ENCODE peak calls at places on chromosomes 11 and 22, in five cellular contexts. L, R, K, Y and Q are unnamed samples.

GRCh38 chr11:86940122-86940777 is 14.9 kb downstream of the FZD4 start:
- DNase-seq in K (no peak), Y (no peak), R (no peak), L (no peak), Q (peak)

GRCh38 chr11:102926517-102926916 is 29.0 kb downstream of the MMP13 start:
- DNase-seq in Y (no peak), R (no peak), L (no peak), K (no peak), Q (no peak)

GRCh38 chr22:23178512-23179254 is 1.6 kb upstream of the BCR start:
- DNase-seq in K (peak), Y (peak), R (no peak), L (peak), Q (peak)

GRCh38 chr22:26502688-26503561 is 9.3 kb downstream of the TFIP11 start:
- DNase-seq in L (peak), K (no peak), Y (peak), R (peak), Q (peak)

GRCh38 chr11:69512136-69512535 is 30.7 kb downstream of the LINC01488 start:
- DNase-seq in R (no peak), Y (no peak), K (peak), L (no peak), Q (no peak)

GRCh38 chr11:77046060-77046501 is 11.9 kb downstream of the B3GNT6 start:
- DNase-seq in Y (peak), K (no peak), L (peak), R (peak), Q (no peak)

GRCh38 chr11:109196016-109196415 is 226.0 kb upstream of the C11orf87 start:
- DNase-seq in Y (no peak), R (no peak), K (no peak), L (no peak), Q (peak)

GRCh38 chr11:32427935-32428664 is 7.2 kb downstream of the WT1 start:
- DNase-seq in Y (no peak), K (no peak), L (no peak), R (no peak), Q (no peak)

GRCh38 chr11:118401880-118402590 is 629 bp downstream of the ATP5MG start:
- DNase-seq in L (no peak), Y (no peak), R (no peak), K (no peak), Q (peak)

GRCh38 chr22:32649515-32650200 is 151.8 kb upstream of the TIMP3 start:
- DNase-seq in Y (no peak), L (no peak), R (no peak), K (peak), Q (peak)

GRCh38 chr22:36349726-36350125 is 38.0 kb downstream of the MYH9 start:
- DNase-seq in Y (no peak), L (no peak), K (no peak), R (no peak), Q (peak)

GRCh38 chr11:70205766-70206165 is 2.7 kb downstream of the FADD start:
- DNase-seq in Y (no peak), R (no peak), L (no peak), K (no peak), Q (no peak)

GRCh38 chr22:29519996-29520395 is 33.6 kb downstream of the THOC5 start:
- DNase-seq in K (no peak), R (no peak), Y (no peak), L (no peak), Q (no peak)

GRCh38 chr22:29744902-29745301 is 21.9 kb downstream of the ZMAT5 start:
- DNase-seq in K (no peak), L (no peak), Y (no peak), R (no peak), Q (no peak)

GRCh38 chr11:36564376-36565032 is 3.3 kb upstream of the RAG1 start:
- DNase-seq in K (no peak), L (peak), R (no peak), Y (peak), Q (peak)

GRCh38 chr11:64849600-64850356 is 5.3 kb upstream of the CDC42BPG start:
- DNase-seq in L (no peak), K (no peak), R (no peak), Y (no peak), Q (peak)

GRCh38 chr11:111259871-111260270 is 14.3 kb downstream of the POU2AF2 start:
- DNase-seq in L (no peak), Y (no peak), K (no peak), R (no peak), Q (no peak)

GRCh38 chr11:93249437-93250210 is 51.8 kb upstream of the SLC36A4 start:
- DNase-seq in R (no peak), Y (peak), K (no peak), L (no peak), Q (no peak)

GRCh38 chr11:93251922-93252321 is 54.1 kb upstream of the SLC36A4 start:
- DNase-seq in R (no peak), Y (no peak), K (no peak), L (no peak), Q (no peak)

GRCh38 chr11:93253111-93253510 is 55.3 kb upstream of the SLC36A4 start:
- DNase-seq in Y (no peak), R (no peak), K (no peak), L (no peak), Q (no peak)

GRCh38 chr11:93244018-93244417 is 46.2 kb upstream of the SLC36A4 start:
- DNase-seq in K (no peak), Y (no peak), R (no peak), L (no peak), Q (no peak)

GRCh38 chr11:93248602-93249001 is 50.8 kb upstream of the SLC36A4 start:
- DNase-seq in Y (peak), L (peak), K (no peak), R (no peak), Q (peak)
- TF ChIP-seq CTCF in Y (peak), L (peak), K (no peak), R (peak), Q (peak)

DNA sequence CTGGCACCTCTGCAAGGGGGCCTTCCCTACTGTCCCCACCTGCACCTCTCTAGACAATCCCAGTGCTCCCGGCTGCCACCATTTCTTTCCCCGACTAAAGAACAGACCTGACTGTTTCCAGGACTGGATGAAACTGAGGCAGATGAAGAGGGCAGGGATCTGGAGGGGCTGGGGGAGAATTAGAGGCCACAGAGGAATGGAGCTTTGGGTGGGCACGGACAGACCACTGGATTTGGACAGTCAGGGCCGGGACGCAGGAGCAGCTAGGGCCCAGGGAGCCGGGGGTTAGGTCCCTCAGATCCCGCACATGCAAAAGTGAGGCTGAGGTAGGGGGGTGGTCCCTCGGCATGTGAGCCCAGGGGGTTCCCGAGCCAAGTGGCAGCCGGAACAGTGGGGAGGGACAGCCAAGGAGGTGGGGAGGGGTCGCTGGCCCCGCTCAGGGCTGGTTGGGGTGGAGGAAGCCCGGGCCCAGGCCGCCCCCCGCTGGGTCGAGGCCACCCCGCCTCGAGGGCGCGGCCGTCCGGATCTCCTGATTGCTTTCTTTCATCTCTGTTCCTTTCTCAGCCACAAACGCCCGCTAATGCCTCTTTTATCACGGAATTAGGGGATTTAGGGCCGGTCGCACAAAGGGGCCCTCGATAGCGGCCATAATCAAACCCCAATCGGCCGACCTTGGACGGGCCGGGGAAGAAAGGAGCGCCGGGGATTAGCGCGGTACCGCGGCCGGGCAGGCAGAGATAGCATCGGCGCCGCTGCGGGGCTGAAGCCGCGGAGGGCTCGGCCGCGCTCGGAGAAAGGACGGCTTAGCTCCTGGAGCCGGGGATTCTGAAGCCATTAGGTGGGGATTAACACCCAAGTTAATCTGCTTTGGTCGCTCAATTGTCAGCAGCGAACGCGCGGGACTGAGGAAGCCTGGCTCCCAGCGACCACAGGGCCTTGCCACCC is 9.3 kb downstream of the SLC25A1 start:
- DNase-seq in K (no peak), Y (no peak), R (no peak), L (no peak), Q (no peak)
- H3K4me3 ChIP-seq in K (peak), Y (no peak), R (no peak), L (no peak), Q (peak)

GRCh38 chr11:59201376-59201775 is 11.4 kb downstream of the MPEG1 start:
- DNase-seq in K (no peak), L (peak), R (no peak), Y (peak), Q (no peak)
- TF ChIP-seq CTCF in K (no peak), L (peak), R (peak), Y (peak), Q (no peak)

GRCh38 chr22:20424553-20424936 is 13.1 kb downstream of the SCARF2 start:
- DNase-seq in R (no peak), L (no peak), Y (no peak), K (no peak), Q (no peak)

GRCh38 chr22:20425821-20426615 is 11.6 kb downstream of the SCARF2 start:
- DNase-seq in K (no peak), R (no peak), L (no peak), Y (no peak), Q (no peak)

GRCh38 chr22:20423636-20424511 is 13.8 kb downstream of the SCARF2 start:
- DNase-seq in Y (no peak), R (no peak), K (peak), L (no peak), Q (no peak)

GRCh38 chr22:20422965-20423635 is 14.5 kb downstream of the SCARF2 start:
- DNase-seq in L (no peak), R (no peak), Y (no peak), K (peak), Q (peak)

DNA sequence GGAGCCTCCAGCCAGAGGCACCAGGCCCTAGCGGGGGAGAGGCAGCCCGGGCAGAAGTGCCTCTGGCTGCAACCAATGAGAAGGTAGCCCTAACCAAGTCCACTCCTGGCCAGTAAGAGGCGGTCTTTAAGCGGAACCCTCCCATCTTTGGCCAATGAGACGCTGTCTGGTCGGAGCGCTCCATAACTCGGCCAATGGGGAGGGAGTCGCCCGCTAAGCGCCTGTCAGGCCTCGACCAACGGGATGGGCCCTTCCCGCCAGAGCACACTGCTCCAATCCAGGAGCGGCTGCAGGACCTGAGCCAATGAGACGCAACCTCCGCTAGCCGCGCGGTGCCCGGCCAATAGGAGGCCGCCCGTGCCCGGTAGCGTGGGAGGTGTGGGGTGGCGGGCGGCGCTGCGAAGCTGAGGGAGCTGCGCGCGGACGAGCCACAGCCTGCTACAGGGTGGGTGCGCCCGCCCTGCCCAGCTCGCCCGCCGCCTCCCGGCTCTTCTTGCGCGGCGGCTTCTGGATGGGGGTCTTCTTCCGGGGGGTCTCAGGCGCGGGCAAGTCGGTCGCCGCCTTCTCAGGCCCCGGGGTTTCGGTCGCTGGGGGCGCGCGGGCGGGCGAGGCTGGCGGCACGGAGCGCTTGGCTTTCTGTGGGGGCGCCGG is 12.6 kb downstream of the SCARF2 start:
- DNase-seq in K (no peak), Y (no peak), R (no peak), L (no peak), Q (no peak)
- H3K4me3 ChIP-seq in K (no peak), Y (no peak), R (no peak), L (no peak), Q (no peak)